ENCODE peak calls at places on chromosomes 3 and 15, in seven cellular contexts. N, I, H, P, B, F and A are unnamed samples.

GRCh38 chr3:32303051-32303786 is 64.7 kb downstream of the CMTM8 start:
- DNase-seq in N (peak), I (no peak), H (no peak), P (peak), B (no peak), F (no peak), A (no peak)

GRCh38 chr15:98123834-98124233 is 163.3 kb downstream of the ARRDC4 start:
- DNase-seq in N (no peak), I (no peak), H (peak), P (peak), B (peak), F (no peak), A (peak)

GRCh38 chr3:52117537-52117936 is 36.7 kb downstream of the POC1A start:
- DNase-seq in N (no peak), I (no peak), H (no peak), P (no peak), B (no peak), F (no peak), A (no peak)

GRCh38 chr3:40713795-40714194 is 189.0 kb downstream of the ZNF621 start:
- DNase-seq in N (no peak), I (no peak), H (no peak), P (no peak), B (no peak), F (no peak), A (no peak)

GRCh38 chr15:93179704-93180103 is 90.7 kb upstream of the RGMA start:
- DNase-seq in N (no peak), I (no peak), H (no peak), P (no peak), B (no peak), F (no peak), A (no peak)

GRCh38 chr3:89405145-89405544 is 297.7 kb downstream of the EPHA3 start:
- DNase-seq in N (no peak), I (no peak), H (no peak), P (no peak), B (no peak), F (no peak), A (no peak)

GRCh38 chr3:146732325-146732724 is 127.2 kb upstream of the PLSCR5 start:
- DNase-seq in N (no peak), I (no peak), H (peak), P (no peak), B (no peak), F (no peak), A (peak)

GRCh38 chr3:64977308-64978100 is 289.7 kb upstream of the ADAMTS9 start:
- DNase-seq in N (peak), I (no peak), H (peak), P (peak), B (no peak), F (no peak), A (peak)

GRCh38 chr3:124230928-124231456 is 239.1 kb upstream of the ROPN1 start:
- DNase-seq in N (no peak), I (no peak), H (no peak), P (no peak), B (no peak), F (no peak), A (no peak)

GRCh38 chr15:93719941-93720351 is 511.4 kb upstream of the MCTP2 start:
- DNase-seq in N (no peak), I (no peak), H (peak), P (peak), B (no peak), F (no peak), A (peak)

GRCh38 chr15:60364306-60364924 is 33.4 kb downstream of the ANXA2 start:
- DNase-seq in N (no peak), I (no peak), H (no peak), P (no peak), B (no peak), F (no peak), A (no peak)

GRCh38 chr3:126201168-126201567 is 20.8 kb upstream of the ALDH1L1 start:
- DNase-seq in N (no peak), I (no peak), H (no peak), P (no peak), B (no peak), F (no peak), A (no peak)

GRCh38 chr3:102687851-102688555 is 253.2 kb downstream of the ZPLD1 start:
- DNase-seq in N (no peak), I (no peak), H (no peak), P (no peak), B (no peak), F (no peak), A (no peak)

GRCh38 chr3:143224731-143225130 is 105.2 kb downstream of the CHST2 start:
- DNase-seq in N (no peak), I (no peak), H (no peak), P (no peak), B (no peak), F (no peak), A (no peak)

GRCh38 chr3:52183786-52184445 is 14.0 kb upstream of the ALAS1 start:
- DNase-seq in N (no peak), I (peak), H (no peak), P (no peak), B (no peak), F (no peak), A (no peak)

GRCh38 chr3:141360888-141361598 is 7.3 kb upstream of the ZBTB38 start:
- DNase-seq in N (peak), I (peak), H (peak), P (peak), B (no peak), F (no peak), A (peak)

GRCh38 chr3:33403756-33404155 is 36.4 kb downstream of the UBP1 start:
- DNase-seq in N (no peak), I (no peak), H (no peak), P (no peak), B (no peak), F (no peak), A (no peak)

GRCh38 chr3:155553800-155554199 is 191.1 kb downstream of the PLCH1 start:
- DNase-seq in N (no peak), I (no peak), H (peak), P (no peak), B (no peak), F (no peak), A (peak)

GRCh38 chr15:78396976-78397375 is 41.0 kb upstream of the IREB2 start:
- DNase-seq in N (peak), I (peak), H (no peak), P (peak), B (peak), F (peak), A (no peak)

GRCh38 chr3:148924572-148924971 is 59.5 kb downstream of the CPA3 start:
- DNase-seq in N (peak), I (no peak), H (no peak), P (peak), B (no peak), F (no peak), A (peak)

DNA sequence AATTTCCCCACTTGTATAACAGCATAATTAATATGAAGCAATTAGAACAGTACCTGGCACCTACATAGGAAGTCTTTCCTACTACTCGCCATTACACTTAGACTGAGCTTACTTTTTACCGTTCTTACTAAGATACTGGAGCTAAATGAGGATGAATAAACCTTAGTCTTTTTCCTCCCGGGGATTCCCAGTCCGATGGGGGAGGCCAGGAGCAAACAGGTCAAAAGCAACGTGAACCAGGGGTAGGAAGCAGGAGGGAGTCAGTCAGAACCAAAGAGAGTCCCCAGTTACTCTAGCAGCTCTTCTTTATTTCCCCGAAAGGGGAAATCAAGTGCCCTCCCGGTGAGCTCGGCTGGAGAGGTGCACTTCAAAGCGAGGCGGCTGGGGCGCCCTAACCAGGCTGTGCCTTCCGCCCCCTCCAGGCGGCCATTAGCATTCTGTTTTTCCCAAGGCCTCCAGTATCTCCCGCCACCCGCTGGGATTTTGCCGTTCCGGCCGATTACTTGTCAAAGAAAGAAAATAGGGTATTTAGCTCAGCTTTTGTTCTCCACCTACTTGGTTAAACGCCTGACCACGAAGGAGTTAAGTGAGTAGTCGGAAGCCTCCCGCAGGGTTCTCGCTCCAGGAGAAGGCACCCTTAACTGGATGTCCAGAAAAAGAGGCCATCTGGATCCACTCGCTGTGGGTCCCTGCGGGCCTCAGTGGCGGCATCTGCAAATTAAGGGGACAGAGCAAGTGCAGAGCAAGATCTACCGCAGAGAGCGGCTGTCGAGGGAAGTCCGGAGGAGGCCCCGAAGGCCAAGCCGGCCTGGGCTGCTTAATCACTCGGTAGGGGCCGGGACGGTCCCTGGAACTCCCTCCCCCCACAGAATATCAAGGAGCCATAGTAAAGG is 6.3 kb upstream of the EOMES start:
- DNase-seq in N (no peak), I (no peak), H (no peak), P (no peak), B (no peak), F (no peak), A (no peak)
- H3K4me3 ChIP-seq in N (no peak), I (no peak), H (no peak), P (no peak), B (no peak), F (no peak), A (no peak)

GRCh38 chr3:134579266-134579665 is 71.6 kb downstream of the KY start:
- DNase-seq in N (no peak), I (no peak), H (no peak), P (no peak), B (no peak), F (no peak), A (no peak)
- H3K4me3 ChIP-seq in N (no peak), I (no peak), H (no peak), P (no peak), B (no peak), F (no peak), A (no peak)

DNA sequence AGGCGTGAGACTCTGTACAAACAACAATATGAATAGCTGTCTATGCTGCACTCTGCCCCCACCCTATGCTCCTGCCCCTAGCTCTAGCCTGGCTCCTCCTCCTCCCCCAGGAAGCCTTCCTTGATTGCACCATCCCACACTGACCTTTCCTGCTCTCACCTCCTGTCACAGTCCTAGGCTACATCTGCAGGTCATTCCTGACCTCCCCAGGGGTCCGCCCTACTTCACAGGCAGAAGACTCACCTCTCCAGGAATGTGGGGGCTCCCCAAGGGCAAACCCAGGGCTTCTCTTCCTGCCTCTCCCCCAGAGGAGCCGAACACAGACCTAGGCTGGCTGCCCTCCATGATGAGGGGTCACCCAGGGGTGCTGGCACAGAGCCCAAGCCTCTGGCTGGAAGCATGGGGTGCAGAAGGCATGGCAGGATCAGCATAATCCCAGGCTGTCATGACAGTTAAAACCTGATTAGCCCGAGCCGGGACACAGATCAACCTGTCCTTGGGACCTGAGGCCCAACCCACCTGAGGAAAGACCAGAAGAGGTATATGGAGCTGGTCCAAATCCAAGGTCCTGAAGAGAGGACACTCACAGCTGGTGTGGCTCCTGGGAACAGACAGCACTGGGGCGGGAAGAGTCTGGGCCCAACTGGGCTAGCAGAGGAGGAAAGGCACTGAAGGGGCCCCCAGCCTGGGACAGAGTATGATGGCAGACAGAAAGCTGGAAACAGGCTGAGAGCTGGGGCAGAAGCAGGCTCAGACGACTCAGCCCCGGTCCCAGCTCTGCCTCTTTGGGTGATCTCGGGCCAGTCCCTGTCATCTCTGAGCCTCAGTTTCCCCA is 5.9 kb downstream of the SEMA7A start:
- DNase-seq in N (no peak), I (no peak), H (no peak), P (no peak), B (no peak), F (no peak), A (no peak)
- H3K4me3 ChIP-seq in N (no peak), I (no peak), H (no peak), P (no peak), B (no peak), F (no peak), A (no peak)

GRCh38 chr3:86990171-86990733 is 697 bp downstream of the VGLL3 start:
- DNase-seq in N (no peak), I (peak), H (peak), P (no peak), B (peak), F (no peak), A (peak)

GRCh38 chr3:86993704-86994103 is 2.8 kb upstream of the VGLL3 start:
- DNase-seq in N (peak), I (no peak), H (no peak), P (peak), B (peak), F (no peak), A (peak)

GRCh38 chr3:86990734-86991481 is at the start of gene VGLL3:
- DNase-seq in N (peak), I (peak), H (peak), P (peak), B (peak), F (peak), A (no peak)

GRCh38 chr3:86991482-86991815 is 500 bp upstream of the VGLL3 start:
- DNase-seq in N (no peak), I (no peak), H (no peak), P (no peak), B (no peak), F (no peak), A (peak)

GRCh38 chr3:86991840-86992430 is 986 bp upstream of the VGLL3 start:
- DNase-seq in N (no peak), I (no peak), H (peak), P (peak), B (peak), F (no peak), A (peak)
- H3K4me3 ChIP-seq in N (peak), I (no peak), H (peak), P (peak), B (peak), F (peak), A (peak)

DNA sequence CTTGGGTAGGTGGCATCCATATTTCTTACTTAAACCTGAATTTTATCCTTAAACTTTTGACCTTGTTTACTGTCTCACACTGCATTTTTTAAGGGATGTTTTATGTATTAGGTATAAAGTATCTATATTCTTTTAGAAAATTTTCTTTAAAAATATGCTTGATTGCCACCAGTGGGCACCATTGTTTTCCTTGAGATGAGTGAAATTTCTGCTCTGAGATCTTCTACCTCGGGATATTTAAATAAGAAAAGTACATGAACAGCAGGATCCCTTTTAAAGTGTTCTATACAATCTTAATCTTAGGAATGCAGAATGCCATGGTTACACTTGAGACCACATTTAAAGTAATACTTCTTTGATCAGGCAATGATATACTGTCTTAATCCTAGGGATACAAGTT is 108.7 kb downstream of the SLMAP start:
- DNase-seq in N (peak), I (no peak), H (no peak), P (peak), B (no peak), F (no peak), A (no peak)
- H3K4me3 ChIP-seq in N (no peak), I (no peak), H (no peak), P (no peak), B (no peak), F (no peak), A (no peak)

DNA sequence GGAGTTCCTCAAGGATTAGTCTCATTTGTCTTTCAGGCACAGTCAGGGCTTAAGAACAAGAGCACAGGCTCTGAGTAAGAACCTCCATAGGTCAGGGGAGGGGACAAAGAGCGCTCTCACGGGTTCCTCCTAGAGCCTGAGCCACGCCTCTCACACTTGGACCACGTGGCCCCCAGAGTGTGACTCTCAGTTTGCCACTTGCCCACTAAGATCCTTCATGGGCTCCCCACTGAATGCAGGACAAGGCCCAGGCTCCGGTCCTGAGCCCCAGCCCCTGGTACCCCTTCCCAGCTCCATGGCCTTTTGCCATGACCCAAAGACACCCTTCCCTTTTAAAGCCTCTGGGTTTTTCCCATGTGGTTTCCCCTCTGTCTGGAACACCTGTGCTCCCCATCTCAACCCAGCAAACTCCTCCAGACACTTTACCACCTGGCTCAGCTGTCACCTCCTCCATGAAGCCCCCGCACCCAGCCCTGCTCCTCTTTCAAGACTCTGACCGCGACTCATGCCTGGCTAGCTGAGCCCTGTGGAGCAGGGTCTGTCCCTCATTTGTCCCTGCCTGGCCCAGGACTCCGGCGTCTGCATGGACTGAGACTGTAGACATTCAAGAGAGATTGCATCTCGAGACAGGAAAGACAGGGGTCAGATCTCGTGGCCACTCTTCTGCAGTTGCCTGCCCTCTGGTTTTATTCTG is 32.7 kb downstream of the IQSEC1 start:
- DNase-seq in N (no peak), I (no peak), H (no peak), P (no peak), B (no peak), F (no peak), A (no peak)
- H3K4me3 ChIP-seq in N (no peak), I (no peak), H (no peak), P (no peak), B (no peak), F (no peak), A (no peak)